ENCODE peak calls at places on chromosomes 5 and 9, in eight cellular contexts. N is endothelial cell, D is PC-3, W is coronary artery, L is GM23338, F is cardiac fibroblast, G is GM10248, Z is AG10803. K is an unnamed sample.

GRCh38 chr5:33474931-33475499 is 34.2 kb downstream of the TARS1 start:
- DNase-seq in N (no peak), D (no peak), W (no peak), G (no peak), L (no peak), F (no peak), Z (no peak), K (no peak)

GRCh38 chr9:13268469-13268868 is 11.0 kb downstream of the MPDZ start:
- DNase-seq in F (peak), N (no peak), W (no peak), L (no peak), G (no peak), Z (no peak), D (peak), K (no peak)

GRCh38 chr9:90921104-90921503 is 119.5 kb downstream of the SYK start:
- DNase-seq in G (no peak), W (peak), F (no peak), L (no peak), D (no peak), N (no peak), Z (peak), K (no peak)

GRCh38 chr5:40834391-40834848 is 602 bp downstream of the RPL37 start:
- DNase-seq in F (peak), Z (peak), N (no peak), D (no peak), G (no peak), L (no peak), W (no peak), K (no peak)

GRCh38 chr9:135023389-135023788 is 64.1 kb upstream of the OLFM1 start:
- DNase-seq in F (no peak), N (no peak), D (peak), W (no peak), Z (no peak), L (no peak), G (no peak), K (no peak)

GRCh38 chr5:127389616-127390015 is 99.0 kb downstream of the MEGF10 start:
- DNase-seq in G (no peak), Z (no peak), N (no peak), D (no peak), F (no peak), L (no peak), W (no peak), K (no peak)

GRCh38 chr9:96738147-96739027 is 39.5 kb downstream of the ZNF510 start:
- DNase-seq in L (no peak), W (no peak), N (no peak), Z (no peak), G (no peak), D (no peak), F (no peak), K (no peak)

GRCh38 chr9:85521331-85522197 is 220.2 kb downstream of the AGTPBP1 start:
- DNase-seq in L (no peak), N (no peak), Z (peak), W (no peak), D (no peak), F (no peak), G (no peak), K (no peak)

GRCh38 chr5:179832039-179832745 is 11.5 kb downstream of the SQSTM1 start:
- DNase-seq in D (no peak), Z (no peak), L (no peak), W (no peak), G (no peak), F (no peak), N (no peak), K (no peak)

GRCh38 chr5:179271301-179271650 is 74.0 kb downstream of the ADAMTS2 start:
- DNase-seq in F (no peak), N (no peak), L (no peak), D (no peak), W (no peak), G (no peak), Z (no peak), K (no peak)

GRCh38 chr9:16540996-16541668 is 329.3 kb downstream of the BNC2 start:
- DNase-seq in L (no peak), Z (peak), W (no peak), F (peak), N (no peak), D (no peak), G (no peak), K (no peak)

GRCh38 chr5:140043508-140043872 is 391 bp upstream of the NRG2 start:
- DNase-seq in Z (no peak), D (peak), N (peak), G (peak), W (no peak), L (peak), F (no peak), K (peak)

GRCh38 chr9:111069233-111069632 is 31.0 kb upstream of the LPAR1 start:
- DNase-seq in G (no peak), D (no peak), W (no peak), Z (no peak), N (no peak), L (no peak), F (no peak), K (no peak)

GRCh38 chr5:62144395-62145022 is 161.5 kb upstream of the KIF2A start:
- DNase-seq in G (no peak), L (no peak), F (peak), W (no peak), Z (peak), N (no peak), D (peak), K (no peak)

GRCh38 chr5:60929024-60929423 is 15.8 kb downstream of the ERCC8 start:
- DNase-seq in D (no peak), F (peak), L (peak), W (no peak), N (no peak), G (no peak), Z (no peak), K (no peak)
- TF ChIP-seq CTCF in D (no peak), F (peak), L (peak), W (no peak), N (peak), G (peak), Z (peak), K (no peak)

DNA sequence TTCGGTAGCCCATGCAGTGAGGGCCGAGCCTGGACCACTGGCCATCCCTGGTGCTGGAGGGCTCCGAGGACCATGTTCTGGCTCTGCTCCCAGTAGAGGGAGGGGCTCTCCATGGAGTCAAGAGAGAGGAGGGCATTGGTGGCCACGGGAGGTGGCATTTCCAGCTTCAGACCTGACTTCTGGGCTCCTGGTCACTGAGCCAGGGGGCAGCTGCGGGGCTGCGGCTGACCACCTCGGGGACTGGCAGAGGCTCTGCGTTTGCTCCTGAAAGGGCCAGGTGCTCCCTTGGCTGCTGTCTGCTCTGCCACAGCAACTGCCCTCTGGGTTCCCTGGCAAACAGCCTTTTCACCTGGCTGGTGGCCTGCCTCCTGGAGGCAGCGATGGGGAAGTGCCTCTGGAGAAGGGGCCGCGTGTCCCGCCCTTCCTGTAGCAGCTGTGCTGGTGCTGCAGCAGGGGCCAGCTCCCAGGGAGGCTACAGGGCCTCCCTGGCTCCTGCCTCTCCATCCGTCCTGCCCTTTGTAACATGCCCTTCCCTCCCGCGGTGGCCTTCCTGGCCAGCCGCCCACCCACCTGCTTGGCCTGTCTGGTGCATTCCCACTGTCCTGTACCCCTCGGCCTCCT is 144.6 kb downstream of the CACNA1B start:
- DNase-seq in Z (no peak), G (peak), N (peak), L (peak), W (no peak), D (peak), F (no peak), K (no peak)
- TF ChIP-seq CTCF in Z (no peak), G (peak), N (peak), L (peak), W (no peak), D (peak), F (peak), K (no peak)

GRCh38 chr5:141330299-141331080 is at the start of gene PCDHGA1:
- DNase-seq in L (peak), F (peak), G (peak), W (no peak), N (peak), D (peak), Z (peak), K (peak)
- TF ChIP-seq CTCF in L (peak), F (peak), G (peak), W (no peak), N (peak), D (peak), Z (peak), K (peak)

DNA sequence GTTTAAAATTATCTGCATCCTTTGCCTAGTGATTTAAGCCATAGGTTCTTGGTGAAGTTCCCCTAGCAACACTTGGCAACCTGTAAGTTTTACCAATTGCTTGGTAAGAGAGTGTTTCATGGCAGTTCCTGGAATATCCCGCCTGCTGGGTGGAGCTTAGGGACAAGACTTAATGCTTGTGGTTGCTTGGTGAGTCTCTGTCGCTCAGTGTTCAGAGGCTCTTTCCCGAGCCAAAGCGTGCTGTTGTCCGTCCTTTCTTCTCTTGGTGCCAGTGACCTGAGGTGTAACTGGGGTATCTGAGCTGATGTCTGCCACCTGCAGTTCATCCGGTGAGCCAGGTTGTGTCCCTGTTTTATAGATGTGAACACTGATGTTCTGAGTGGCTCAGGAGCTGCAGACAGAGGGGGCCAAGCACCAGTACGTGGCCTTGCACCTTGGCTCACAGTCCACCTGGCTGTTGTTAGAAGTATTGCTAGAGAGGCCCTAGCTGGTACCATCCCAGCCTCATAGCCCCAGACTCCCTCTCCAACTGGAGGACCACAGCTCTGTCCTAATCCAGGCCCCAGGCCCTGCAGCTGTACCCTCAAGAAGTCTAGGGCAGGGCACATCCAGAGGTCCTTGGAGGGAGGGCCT is 16.1 kb downstream of the PHF2 start:
- DNase-seq in Z (peak), N (no peak), D (no peak), F (no peak), L (peak), G (no peak), W (peak), K (no peak)
- TF ChIP-seq CTCF in Z (peak), N (peak), D (no peak), F (peak), L (peak), G (no peak), W (no peak), K (no peak)

GRCh38 chr5:132907161-132907560 is 33.7 kb downstream of the LEAP2 start:
- DNase-seq in W (no peak), Z (no peak), L (no peak), N (no peak), G (no peak), D (no peak), F (no peak), K (no peak)

GRCh38 chr5:132901730-132902129 is 28.3 kb downstream of the LEAP2 start:
- DNase-seq in D (no peak), N (no peak), F (no peak), L (no peak), W (no peak), Z (no peak), G (no peak), K (no peak)

GRCh38 chr5:132901036-132901435 is 27.6 kb downstream of the LEAP2 start:
- DNase-seq in N (no peak), Z (no peak), D (no peak), F (no peak), W (no peak), G (no peak), L (no peak), K (no peak)

GRCh38 chr5:132909702-132910101 is 36.2 kb downstream of the LEAP2 start:
- DNase-seq in L (no peak), N (no peak), W (no peak), G (no peak), F (no peak), D (no peak), Z (no peak), K (no peak)

GRCh38 chr5:132905938-132906337 is 32.5 kb downstream of the LEAP2 start:
- DNase-seq in F (peak), N (no peak), Z (peak), W (no peak), L (peak), D (no peak), G (no peak), K (no peak)
- TF ChIP-seq CTCF in F (peak), N (peak), Z (peak), W (no peak), L (no peak), D (no peak), G (no peak), K (no peak)

GRCh38 chr5:133247881-133248642 is 196.2 kb downstream of the HSPA4 start:
- DNase-seq in N (peak), W (no peak), D (no peak), G (no peak), F (peak), L (peak), Z (peak), K (no peak)
- TF ChIP-seq CTCF in N (peak), W (no peak), D (peak), G (peak), F (peak), L (peak), Z (peak), K (no peak)

GRCh38 chr5:148381906-148382305 is 1.9 kb upstream of the FBXO38 start:
- DNase-seq in L (no peak), G (no peak), W (no peak), D (peak), Z (no peak), F (no peak), N (no peak), K (no peak)

GRCh38 chr5:148385094-148385493 is 1.3 kb downstream of the FBXO38 start:
- DNase-seq in F (no peak), N (no peak), G (no peak), W (no peak), Z (no peak), L (no peak), D (no peak), K (no peak)

GRCh38 chr5:148382961-148383360 is 797 bp upstream of the FBXO38 start:
- DNase-seq in F (no peak), L (no peak), N (no peak), Z (no peak), D (peak), G (no peak), W (no peak), K (no peak)

GRCh38 chr5:148384389-148384756 is 615 bp downstream of the FBXO38 start:
- DNase-seq in G (peak), Z (peak), L (peak), W (no peak), D (no peak), N (no peak), F (no peak), K (peak)

DNA sequence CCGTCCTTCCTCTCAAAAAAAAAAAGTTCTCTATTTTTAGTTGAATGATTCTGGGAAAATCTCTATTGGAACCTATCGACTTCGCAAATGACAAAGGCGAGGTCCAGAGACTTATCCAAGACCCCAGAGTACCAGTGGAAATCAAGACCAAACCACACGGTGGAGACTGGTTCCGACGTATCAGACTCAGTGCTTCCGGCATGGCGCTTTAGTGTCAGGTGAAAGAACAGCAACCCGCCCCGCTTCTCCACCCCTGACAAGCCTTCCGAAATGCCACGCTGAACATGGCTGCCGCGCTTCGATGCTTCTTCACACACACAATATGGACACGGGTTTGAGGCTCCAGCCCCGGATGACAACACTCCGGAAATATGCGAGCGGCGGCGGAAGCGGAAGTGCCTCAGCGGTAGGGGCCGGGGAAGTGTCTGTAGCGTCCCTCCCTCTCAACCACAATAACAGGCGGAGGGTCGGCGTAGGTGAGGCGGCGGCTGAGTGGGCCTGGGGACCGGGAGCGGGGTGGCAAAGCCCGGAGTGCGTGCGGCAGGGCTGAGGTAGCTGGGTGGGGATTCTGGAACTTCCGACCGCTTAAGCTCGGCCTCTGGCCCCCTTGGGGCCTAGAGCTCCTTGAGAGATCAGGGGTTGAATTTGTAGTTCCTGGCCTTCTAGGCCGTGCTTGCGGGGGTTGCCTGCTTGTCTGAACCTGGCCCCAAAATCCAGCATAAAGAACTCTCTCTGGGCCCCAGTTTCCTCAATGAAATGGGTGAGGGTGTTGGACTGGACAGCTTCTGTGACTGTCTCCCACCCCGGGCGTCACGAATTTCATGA is at the start of gene FBXO38:
- DNase-seq in F (peak), N (peak), W (peak), L (peak), Z (peak), D (peak), G (peak), K (peak)
- TF ChIP-seq CTCF in F (no peak), N (no peak), W (no peak), L (peak), Z (no peak), D (peak), G (peak), K (no peak)